ENCODE peak calls at places on chromosomes 11 and 22, in ten cellular contexts. J, X, M, Q, O, S, W, N, A and U are unnamed samples.

GRCh38 chr22:23274146-23274526 is 93.8 kb downstream of the BCR start:
- DNase-seq in S (no peak), M (no peak), O (no peak), N (no peak), J (no peak), X (no peak), W (no peak), Q (no peak), A (no peak), U (no peak)

GRCh38 chr11:95231881-95232605 is 1.0 kb upstream of the SESN3 start:
- DNase-seq in O (peak), N (peak), Q (peak), W (peak), S (no peak), M (no peak), A (no peak), X (peak), J (no peak), U (peak)

GRCh38 chr11:130689222-130689908 is 226.9 kb downstream of the SNX19 start:
- DNase-seq in Q (no peak), X (no peak), O (no peak), S (no peak), A (no peak), J (no peak), W (no peak), N (no peak), M (no peak), U (peak)

GRCh38 chr11:74460481-74461154 is 6.7 kb downstream of the KCNE3 start:
- DNase-seq in A (no peak), O (no peak), Q (no peak), M (no peak), J (no peak), W (no peak), S (peak), X (no peak), N (no peak), U (peak)

GRCh38 chr11:120785576-120785975 is 238.3 kb upstream of the TBCEL start:
- DNase-seq in Q (no peak), S (no peak), O (no peak), N (no peak), A (no peak), X (no peak), M (no peak), J (no peak), W (no peak), U (no peak)

GRCh38 chr11:551596-551995 is 8.9 kb downstream of the LMNTD2 start:
- DNase-seq in J (no peak), M (no peak), W (no peak), A (no peak), Q (no peak), S (no peak), O (no peak), X (no peak), N (no peak), U (no peak)

GRCh38 chr11:62393735-62394134 is 25.1 kb upstream of the SCGB1A1 start:
- DNase-seq in W (no peak), A (no peak), S (no peak), Q (no peak), N (no peak), X (no peak), M (no peak), O (no peak), J (no peak), U (no peak)

GRCh38 chr11:20511982-20512381 is 87.4 kb upstream of the SLC6A5 start:
- DNase-seq in S (no peak), N (no peak), M (no peak), J (no peak), O (peak), Q (no peak), W (no peak), X (no peak), A (no peak), U (no peak)

GRCh38 chr11:72951815-72952340 is 137.7 kb downstream of the ATG16L2 start:
- DNase-seq in O (no peak), X (no peak), Q (no peak), M (no peak), N (no peak), S (no peak), W (no peak), A (no peak), J (no peak), U (no peak)

GRCh38 chr11:7457211-7457610 is 28.1 kb upstream of the OLFML1 start:
- DNase-seq in J (peak), Q (no peak), N (no peak), A (no peak), S (peak), M (peak), X (no peak), O (no peak), W (no peak), U (peak)

GRCh38 chr22:43217285-43218030 is 30.5 kb upstream of the TTLL12 start:
- DNase-seq in Q (no peak), A (no peak), J (no peak), N (no peak), X (no peak), O (no peak), S (no peak), M (no peak), W (no peak), U (no peak)

GRCh38 chr11:6505577-6506240 is 8.6 kb downstream of the DNHD1 start:
- DNase-seq in J (peak), N (peak), O (peak), S (no peak), W (no peak), A (peak), M (peak), X (no peak), Q (no peak), U (peak)

GRCh38 chr22:44032126-44032730 is 8.1 kb downstream of the PARVB start:
- DNase-seq in N (no peak), M (no peak), S (no peak), X (no peak), W (no peak), A (no peak), Q (no peak), O (no peak), J (no peak), U (peak)

GRCh38 chr11:2109541-2110019 is 29.6 kb downstream of the IGF2 start:
- DNase-seq in N (no peak), W (no peak), O (no peak), Q (peak), S (no peak), M (no peak), J (no peak), X (no peak), A (no peak), U (no peak)

GRCh38 chr22:19085233-19086043 is 36.8 kb downstream of the DGCR2 start:
- DNase-seq in A (no peak), M (no peak), S (no peak), O (peak), N (no peak), J (peak), Q (no peak), W (no peak), X (no peak), U (peak)

GRCh38 chr22:46613606-46613997 is 6.6 kb upstream of the GRAMD4 start:
- DNase-seq in W (no peak), A (no peak), N (no peak), Q (no peak), J (no peak), S (no peak), M (no peak), X (no peak), O (no peak), U (no peak)

GRCh38 chr22:42500836-42501179 is 18.8 kb downstream of the RRP7A start:
- DNase-seq in M (no peak), W (no peak), J (no peak), A (no peak), S (no peak), O (no peak), N (no peak), X (no peak), Q (no peak), U (no peak)

GRCh38 chr11:113906038-113906437 is 1.4 kb downstream of the HTR3B start:
- DNase-seq in O (peak), N (peak), X (no peak), Q (peak), S (no peak), M (peak), J (no peak), W (no peak), A (peak), U (peak)

GRCh38 chr11:116193321-116194114 is 579.3 kb downstream of the BUD13 start:
- DNase-seq in X (no peak), Q (peak), M (no peak), O (peak), W (no peak), S (peak), A (no peak), J (no peak), N (no peak), U (peak)

GRCh38 chr22:18076060-18076497 is 1.7 kb upstream of the PEX26 start:
- DNase-seq in J (peak), S (peak), Q (peak), O (peak), N (peak), W (peak), X (no peak), A (peak), M (peak), U (peak)

GRCh38 chr22:29121124-29121523 is 48.3 kb downstream of the KREMEN1 start:
- DNase-seq in X (no peak), O (no peak), W (no peak), J (no peak), N (no peak), A (no peak), M (no peak), S (no peak), Q (no peak), U (peak)

GRCh38 chr22:43315687-43316217 is 27.4 kb downstream of the SCUBE1 start:
- DNase-seq in O (peak), S (no peak), J (no peak), Q (no peak), N (no peak), W (no peak), A (no peak), X (no peak), M (no peak), U (no peak)

GRCh38 chr22:49880281-49880680 is 26.6 kb downstream of the ZBED4 start:
- DNase-seq in M (no peak), O (no peak), J (no peak), X (no peak), Q (no peak), W (no peak), A (no peak), N (no peak), S (no peak), U (no peak)